ENCODE peak calls at places on chromosomes 4 and X, in ten cellular contexts. One of them, this sample, is unnamed.

GRCh38 chr4:15868065-15868464 is 70.5 kb downstream of the FGFBP1 start:
- DNase-seq in thoracic aorta: no peak
- DNase-seq in stomach: no peak
- DNase-seq in astrocyte of the cerebellum: no peak
- DNase-seq in pancreas: no peak
- DNase-seq in psoas muscle: no peak
- DNase-seq in heart left ventricle: no peak
- DNase-seq in cardiac fibroblast: peak
- DNase-seq in epithelial cell of proximal tubule: no peak
- DNase-seq in fibroblast of mammary gland: peak
- DNase-seq in this sample: peak

GRCh38 chrX:11148401-11148800 is 37.3 kb downstream of the HCCS start:
- DNase-seq in pancreas: no peak
- DNase-seq in thoracic aorta: no peak
- DNase-seq in stomach: no peak
- DNase-seq in epithelial cell of proximal tubule: no peak
- DNase-seq in cardiac fibroblast: no peak
- DNase-seq in psoas muscle: no peak
- DNase-seq in heart left ventricle: no peak
- DNase-seq in fibroblast of mammary gland: no peak
- DNase-seq in astrocyte of the cerebellum: no peak
- DNase-seq in this sample: no peak

GRCh38 chr4:110798682-110799081 is 175.8 kb upstream of the PITX2 start:
- DNase-seq in heart left ventricle: peak
- DNase-seq in psoas muscle: no peak
- DNase-seq in cardiac fibroblast: no peak
- DNase-seq in stomach: no peak
- DNase-seq in thoracic aorta: no peak
- DNase-seq in pancreas: no peak
- DNase-seq in fibroblast of mammary gland: no peak
- DNase-seq in epithelial cell of proximal tubule: no peak
- DNase-seq in astrocyte of the cerebellum: no peak
- DNase-seq in this sample: peak

GRCh38 chr4:39655206-39655605 is 16.5 kb upstream of the SMIM14 start:
- DNase-seq in psoas muscle: no peak
- DNase-seq in stomach: no peak
- DNase-seq in thoracic aorta: no peak
- DNase-seq in fibroblast of mammary gland: peak
- DNase-seq in pancreas: no peak
- DNase-seq in heart left ventricle: no peak
- DNase-seq in epithelial cell of proximal tubule: no peak
- DNase-seq in astrocyte of the cerebellum: no peak
- DNase-seq in cardiac fibroblast: peak
- DNase-seq in this sample: peak

GRCh38 chrX:134679226-134679625 is 21.0 kb upstream of the PLAC1 start:
- DNase-seq in pancreas: no peak
- DNase-seq in cardiac fibroblast: peak
- DNase-seq in fibroblast of mammary gland: peak
- DNase-seq in heart left ventricle: no peak
- DNase-seq in thoracic aorta: no peak
- DNase-seq in stomach: no peak
- DNase-seq in epithelial cell of proximal tubule: no peak
- DNase-seq in psoas muscle: no peak
- DNase-seq in astrocyte of the cerebellum: no peak
- DNase-seq in this sample: peak

GRCh38 chr4:133596459-133596858 is 447.4 kb downstream of the PCDH10 start:
- DNase-seq in pancreas: no peak
- DNase-seq in astrocyte of the cerebellum: no peak
- DNase-seq in heart left ventricle: no peak
- DNase-seq in cardiac fibroblast: no peak
- DNase-seq in epithelial cell of proximal tubule: no peak
- DNase-seq in stomach: no peak
- DNase-seq in fibroblast of mammary gland: no peak
- DNase-seq in thoracic aorta: no peak
- DNase-seq in psoas muscle: no peak
- DNase-seq in this sample: no peak

GRCh38 chr4:88690355-88690754 is 7.3 kb downstream of the NAP1L5 start:
- DNase-seq in stomach: no peak
- DNase-seq in psoas muscle: no peak
- DNase-seq in epithelial cell of proximal tubule: no peak
- DNase-seq in cardiac fibroblast: peak
- DNase-seq in fibroblast of mammary gland: peak
- DNase-seq in pancreas: no peak
- DNase-seq in thoracic aorta: no peak
- DNase-seq in astrocyte of the cerebellum: no peak
- DNase-seq in heart left ventricle: no peak
- DNase-seq in this sample: peak

GRCh38 chr4:48904541-48905142 is 1.9 kb downstream of the OCIAD2 start:
- DNase-seq in astrocyte of the cerebellum: no peak
- DNase-seq in pancreas: no peak
- DNase-seq in stomach: no peak
- DNase-seq in epithelial cell of proximal tubule: no peak
- DNase-seq in heart left ventricle: no peak
- DNase-seq in thoracic aorta: no peak
- DNase-seq in cardiac fibroblast: no peak
- DNase-seq in fibroblast of mammary gland: no peak
- DNase-seq in psoas muscle: no peak
- DNase-seq in this sample: no peak

GRCh38 chrX:153917814-153918213 is 8.2 kb downstream of the ARHGAP4 start:
- DNase-seq in pancreas: no peak
- DNase-seq in thoracic aorta: no peak
- DNase-seq in heart left ventricle: no peak
- DNase-seq in astrocyte of the cerebellum: no peak
- DNase-seq in cardiac fibroblast: no peak
- DNase-seq in fibroblast of mammary gland: no peak
- DNase-seq in epithelial cell of proximal tubule: no peak
- DNase-seq in psoas muscle: no peak
- DNase-seq in stomach: no peak
- DNase-seq in this sample: no peak

GRCh38 chr4:26821677-26822503 is 38.8 kb upstream of the STIM2 start:
- DNase-seq in astrocyte of the cerebellum: no peak
- DNase-seq in stomach: no peak
- DNase-seq in pancreas: no peak
- DNase-seq in thoracic aorta: no peak
- DNase-seq in epithelial cell of proximal tubule: no peak
- DNase-seq in heart left ventricle: no peak
- DNase-seq in cardiac fibroblast: peak
- DNase-seq in psoas muscle: no peak
- DNase-seq in fibroblast of mammary gland: no peak
- DNase-seq in this sample: peak

GRCh38 chr4:26820346-26820745 is 40.3 kb upstream of the STIM2 start:
- DNase-seq in cardiac fibroblast: no peak
- DNase-seq in stomach: no peak
- DNase-seq in epithelial cell of proximal tubule: no peak
- DNase-seq in fibroblast of mammary gland: no peak
- DNase-seq in heart left ventricle: no peak
- DNase-seq in astrocyte of the cerebellum: no peak
- DNase-seq in pancreas: no peak
- DNase-seq in thoracic aorta: no peak
- DNase-seq in psoas muscle: no peak
- DNase-seq in this sample: no peak

GRCh38 chr4:26822546-26822945 is 38.1 kb upstream of the STIM2 start:
- DNase-seq in fibroblast of mammary gland: no peak
- DNase-seq in thoracic aorta: no peak
- DNase-seq in pancreas: no peak
- DNase-seq in cardiac fibroblast: no peak
- DNase-seq in heart left ventricle: no peak
- DNase-seq in stomach: no peak
- DNase-seq in epithelial cell of proximal tubule: no peak
- DNase-seq in astrocyte of the cerebellum: no peak
- DNase-seq in psoas muscle: no peak
- DNase-seq in this sample: no peak

GRCh38 chr4:26826721-26827120 is 33.9 kb upstream of the STIM2 start:
- DNase-seq in thoracic aorta: no peak
- DNase-seq in epithelial cell of proximal tubule: peak
- DNase-seq in heart left ventricle: no peak
- DNase-seq in psoas muscle: no peak
- DNase-seq in stomach: peak
- DNase-seq in pancreas: peak
- DNase-seq in cardiac fibroblast: peak
- DNase-seq in astrocyte of the cerebellum: no peak
- DNase-seq in fibroblast of mammary gland: no peak
- DNase-seq in this sample: no peak

DNA sequence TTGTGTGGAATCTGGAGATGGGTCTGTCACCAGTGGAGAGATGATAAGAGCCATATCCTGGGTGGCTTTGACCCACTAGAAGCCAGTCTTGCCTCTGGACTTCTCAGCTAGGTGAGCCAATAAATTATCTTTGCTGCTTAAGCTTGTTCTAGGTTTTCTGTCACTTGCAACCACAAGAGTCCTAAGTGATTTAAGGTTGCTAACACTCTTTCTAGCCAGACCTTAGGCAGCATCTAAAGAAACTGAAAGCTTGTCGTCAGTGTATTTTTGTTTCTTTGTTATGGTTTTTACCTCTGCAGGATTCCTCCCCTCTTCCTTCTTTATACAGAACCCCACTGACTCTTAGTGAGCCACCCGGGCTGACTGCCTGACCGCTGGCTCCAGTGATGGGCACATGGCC is 37.1 kb upstream of the STIM2 start:
- DNase-seq in pancreas: no peak
- DNase-seq in cardiac fibroblast: no peak
- DNase-seq in psoas muscle: no peak
- DNase-seq in fibroblast of mammary gland: no peak
- DNase-seq in heart left ventricle: no peak
- DNase-seq in stomach: no peak
- DNase-seq in astrocyte of the cerebellum: no peak
- DNase-seq in epithelial cell of proximal tubule: no peak
- DNase-seq in thoracic aorta: no peak
- DNase-seq in this sample: no peak
- H3K4me3 ChIP-seq in pancreas: no peak
- H3K4me3 ChIP-seq in cardiac fibroblast: no peak
- H3K4me3 ChIP-seq in psoas muscle: no peak
- H3K4me3 ChIP-seq in fibroblast of mammary gland: no peak
- H3K4me3 ChIP-seq in heart left ventricle: no peak
- H3K4me3 ChIP-seq in stomach: no peak
- H3K4me3 ChIP-seq in astrocyte of the cerebellum: no peak
- H3K4me3 ChIP-seq in epithelial cell of proximal tubule: no peak
- H3K4me3 ChIP-seq in thoracic aorta: no peak
- H3K4me3 ChIP-seq in this sample: no peak

DNA sequence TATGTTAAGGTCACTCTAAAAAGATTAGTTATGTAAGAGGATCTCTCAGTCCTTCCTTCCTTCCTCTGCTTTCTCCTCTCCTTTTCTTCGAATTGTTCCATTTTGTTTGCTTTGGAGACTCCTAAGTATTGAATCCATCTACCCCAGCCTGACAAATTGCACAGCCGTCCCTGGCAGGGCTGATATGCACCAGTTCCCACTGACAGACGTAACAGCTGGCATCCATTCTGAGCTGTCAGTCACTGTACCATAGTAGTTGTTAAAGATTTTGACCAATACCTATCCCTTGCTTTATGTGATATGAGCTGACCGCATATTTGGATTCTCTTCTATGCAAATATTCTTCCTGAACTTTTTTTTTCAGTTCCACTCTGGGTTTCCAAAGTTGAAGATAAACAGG is 210.7 kb upstream of the IGFBP7 start:
- DNase-seq in psoas muscle: no peak
- DNase-seq in heart left ventricle: no peak
- DNase-seq in epithelial cell of proximal tubule: no peak
- DNase-seq in thoracic aorta: no peak
- DNase-seq in fibroblast of mammary gland: no peak
- DNase-seq in pancreas: no peak
- DNase-seq in astrocyte of the cerebellum: no peak
- DNase-seq in stomach: no peak
- DNase-seq in cardiac fibroblast: no peak
- DNase-seq in this sample: no peak
- H3K4me3 ChIP-seq in psoas muscle: no peak
- H3K4me3 ChIP-seq in heart left ventricle: no peak
- H3K4me3 ChIP-seq in epithelial cell of proximal tubule: no peak
- H3K4me3 ChIP-seq in thoracic aorta: no peak
- H3K4me3 ChIP-seq in fibroblast of mammary gland: no peak
- H3K4me3 ChIP-seq in pancreas: no peak
- H3K4me3 ChIP-seq in astrocyte of the cerebellum: no peak
- H3K4me3 ChIP-seq in stomach: no peak
- H3K4me3 ChIP-seq in cardiac fibroblast: no peak
- H3K4me3 ChIP-seq in this sample: no peak

DNA sequence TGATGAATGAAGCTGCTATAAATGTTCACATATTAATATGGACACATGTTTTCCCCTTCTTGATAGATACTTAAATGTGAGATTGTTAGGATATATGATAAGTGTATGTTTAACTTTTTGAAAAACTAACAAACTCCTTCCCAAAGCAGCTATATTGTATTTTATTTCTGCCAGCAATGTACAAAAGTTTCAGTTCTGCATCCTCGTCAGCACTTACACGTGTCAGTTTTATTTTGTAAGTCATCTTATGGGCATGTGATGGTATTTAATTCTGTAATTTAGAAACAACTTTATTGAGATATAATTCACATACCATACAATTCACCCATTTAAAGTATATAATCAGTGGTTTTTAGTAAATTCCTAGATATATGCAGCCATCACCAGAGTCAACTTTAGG is 31.5 kb downstream of the RAPGEF2 start:
- DNase-seq in stomach: no peak
- DNase-seq in astrocyte of the cerebellum: no peak
- DNase-seq in epithelial cell of proximal tubule: no peak
- DNase-seq in heart left ventricle: no peak
- DNase-seq in thoracic aorta: no peak
- DNase-seq in psoas muscle: no peak
- DNase-seq in cardiac fibroblast: no peak
- DNase-seq in fibroblast of mammary gland: no peak
- DNase-seq in pancreas: no peak
- DNase-seq in this sample: no peak
- H3K4me3 ChIP-seq in stomach: no peak
- H3K4me3 ChIP-seq in astrocyte of the cerebellum: no peak
- H3K4me3 ChIP-seq in epithelial cell of proximal tubule: no peak
- H3K4me3 ChIP-seq in heart left ventricle: no peak
- H3K4me3 ChIP-seq in thoracic aorta: no peak
- H3K4me3 ChIP-seq in psoas muscle: no peak
- H3K4me3 ChIP-seq in cardiac fibroblast: no peak
- H3K4me3 ChIP-seq in fibroblast of mammary gland: no peak
- H3K4me3 ChIP-seq in pancreas: no peak
- H3K4me3 ChIP-seq in this sample: no peak

DNA sequence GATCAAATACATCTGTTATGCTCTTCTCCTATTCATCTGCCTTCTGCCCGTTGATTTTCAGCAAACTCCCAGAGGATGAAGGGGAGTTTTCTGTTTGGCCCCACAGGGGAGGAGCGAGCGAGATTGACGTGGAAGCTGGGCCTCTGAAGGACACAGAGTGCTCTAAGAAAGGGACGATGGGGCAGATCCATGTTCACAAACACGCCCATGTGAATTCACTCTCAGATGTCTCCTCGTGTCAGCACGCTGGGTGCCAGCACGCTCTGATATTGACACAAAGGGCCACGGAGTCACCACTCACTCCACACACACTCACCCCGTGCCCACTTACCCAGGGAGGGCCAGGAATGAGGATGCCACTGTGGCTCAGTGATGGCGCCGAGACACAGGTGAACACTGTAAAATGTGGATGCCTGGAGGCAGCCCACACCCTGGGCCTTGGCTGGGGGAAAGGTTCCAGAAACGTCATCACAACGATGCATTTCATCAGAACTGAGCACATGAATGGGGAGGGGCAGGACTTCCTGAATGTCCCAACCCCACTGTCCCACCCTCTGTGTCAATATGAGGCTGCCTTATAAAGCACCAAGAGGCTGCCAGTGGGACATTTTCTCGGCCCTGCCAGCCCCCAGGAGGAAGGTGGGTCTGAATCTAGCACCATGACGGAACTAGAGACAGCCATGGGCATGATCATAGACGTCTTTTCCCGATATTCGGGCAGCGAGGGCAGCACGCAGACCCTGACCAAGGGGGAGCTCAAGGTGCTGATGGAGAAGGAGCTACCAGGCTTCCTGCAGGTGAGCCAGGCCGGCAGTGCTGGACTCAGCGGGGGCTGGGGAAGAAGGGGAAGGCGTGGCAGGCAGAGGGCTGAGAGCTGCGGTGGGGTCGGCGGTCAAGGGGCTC is at the start of gene S100P:
- DNase-seq in pancreas: no peak
- DNase-seq in cardiac fibroblast: no peak
- DNase-seq in astrocyte of the cerebellum: no peak
- DNase-seq in thoracic aorta: no peak
- DNase-seq in psoas muscle: no peak
- DNase-seq in epithelial cell of proximal tubule: no peak
- DNase-seq in heart left ventricle: no peak
- DNase-seq in stomach: peak
- DNase-seq in fibroblast of mammary gland: no peak
- DNase-seq in this sample: no peak
- H3K4me3 ChIP-seq in pancreas: no peak
- H3K4me3 ChIP-seq in cardiac fibroblast: no peak
- H3K4me3 ChIP-seq in astrocyte of the cerebellum: no peak
- H3K4me3 ChIP-seq in thoracic aorta: no peak
- H3K4me3 ChIP-seq in psoas muscle: no peak
- H3K4me3 ChIP-seq in epithelial cell of proximal tubule: no peak
- H3K4me3 ChIP-seq in heart left ventricle: no peak
- H3K4me3 ChIP-seq in stomach: peak
- H3K4me3 ChIP-seq in fibroblast of mammary gland: no peak
- H3K4me3 ChIP-seq in this sample: no peak